ENCODE peak calls at places on chromosome 1, in eight cellular contexts. Z, C, D, A, S, E, I and R are unnamed samples.

GRCh38 chr1:153265457-153265856 is 6.0 kb downstream of the LORICRIN start:
- DNase-seq in Z (no peak), C (no peak), D (no peak), A (no peak), S (no peak), E (no peak), I (no peak), R (no peak)

GRCh38 chr1:7616953-7617352 is 154.1 kb upstream of the VAMP3 start:
- DNase-seq in Z (peak), C (no peak), D (no peak), A (no peak), S (no peak), E (no peak), I (no peak), R (no peak)

GRCh38 chr1:64133036-64133435 is 70.4 kb upstream of the UBE2U start:
- DNase-seq in Z (no peak), C (no peak), D (no peak), A (peak), S (peak), E (no peak), I (peak), R (peak)

GRCh38 chr1:171654705-171655214 is 2.3 kb upstream of the MYOC start:
- DNase-seq in Z (peak), C (no peak), D (no peak), A (no peak), S (no peak), E (no peak), I (no peak), R (no peak)

GRCh38 chr1:25676488-25676887 is 59.9 kb downstream of the MAN1C1 start:
- DNase-seq in Z (no peak), C (no peak), D (no peak), A (peak), S (peak), E (no peak), I (no peak), R (no peak)

GRCh38 chr1:159960721-159961381 is 6.8 kb upstream of the SLAMF9 start:
- DNase-seq in Z (no peak), C (no peak), D (peak), A (peak), S (peak), E (no peak), I (peak), R (peak)

GRCh38 chr1:185284106-185284505 is 32.9 kb downstream of the IVNS1ABP start:
- DNase-seq in Z (no peak), C (no peak), D (no peak), A (peak), S (peak), E (no peak), I (peak), R (no peak)

GRCh38 chr1:218459450-218459849 is 114.3 kb downstream of the TGFB2 start:
- DNase-seq in Z (peak), C (no peak), D (no peak), A (peak), S (peak), E (no peak), I (no peak), R (no peak)

GRCh38 chr1:179353546-179353945 is 12.2 kb upstream of the AXDND1 start:
- DNase-seq in Z (peak), C (no peak), D (no peak), A (peak), S (peak), E (no peak), I (peak), R (peak)

GRCh38 chr1:66533804-66534745 is at the start of gene SGIP1:
- DNase-seq in Z (peak), C (no peak), D (peak), A (peak), S (peak), E (no peak), I (peak), R (peak)

GRCh38 chr1:92240034-92240433 is 22.3 kb downstream of the C1orf146 start:
- DNase-seq in Z (no peak), C (no peak), D (no peak), A (no peak), S (no peak), E (no peak), I (no peak), R (peak)
- TF ChIP-seq CTCF in Z (no peak), C (no peak), D (no peak), A (no peak), S (no peak), E (no peak), I (no peak), R (no peak)

DNA sequence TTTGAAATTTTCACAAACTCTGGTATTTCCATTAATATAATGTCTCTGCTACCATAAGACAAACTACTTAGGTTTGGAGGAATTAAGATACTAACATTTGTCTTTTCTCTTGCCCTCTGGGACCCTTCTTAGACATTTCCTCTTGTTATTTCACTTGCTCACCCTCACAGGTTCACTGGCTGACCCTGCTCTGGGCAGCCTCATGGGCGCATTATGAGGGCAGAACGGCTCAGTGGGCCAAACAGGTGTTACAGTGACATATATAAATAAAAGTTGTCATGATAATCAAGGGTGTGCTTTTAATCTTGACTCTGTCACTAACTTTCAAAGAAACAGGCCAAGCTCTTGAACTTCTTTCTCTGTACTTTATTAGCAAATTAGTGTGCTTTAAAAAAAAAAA is 46.5 kb downstream of the ZNHIT6 start:
- DNase-seq in Z (no peak), C (no peak), D (no peak), A (no peak), S (no peak), E (no peak), I (no peak), R (no peak)
- TF ChIP-seq CTCF in Z (no peak), C (no peak), D (no peak), A (no peak), S (no peak), E (no peak), I (no peak), R (no peak)

GRCh38 chr1:151047925-151048644 is 534 bp downstream of the C1orf56 start:
- DNase-seq in Z (peak), C (peak), D (peak), A (peak), S (peak), E (no peak), I (peak), R (peak)
- TF ChIP-seq CTCF in Z (peak), C (peak), D (peak), A (peak), S (peak), E (no peak), I (peak), R (peak)

GRCh38 chr1:91026777-91027176 is 4.9 kb upstream of the ZNF644 start:
- DNase-seq in Z (no peak), C (no peak), D (no peak), A (peak), S (peak), E (no peak), I (no peak), R (no peak)
- TF ChIP-seq CTCF in Z (no peak), C (peak), D (no peak), A (peak), S (peak), E (no peak), I (peak), R (peak)

GRCh38 chr1:62849031-62849430 is 65.1 kb downstream of the ATG4C start:
- DNase-seq in Z (no peak), C (no peak), D (no peak), A (no peak), S (no peak), E (no peak), I (no peak), R (no peak)
- TF ChIP-seq CTCF in Z (no peak), C (no peak), D (no peak), A (no peak), S (no peak), E (no peak), I (no peak), R (peak)

GRCh38 chr1:118716775-118717174 is 271.4 kb downstream of the TBX15 start:
- DNase-seq in Z (no peak), C (no peak), D (no peak), A (peak), S (no peak), E (no peak), I (peak), R (no peak)
- TF ChIP-seq CTCF in Z (no peak), C (no peak), D (peak), A (no peak), S (no peak), E (no peak), I (peak), R (peak)

DNA sequence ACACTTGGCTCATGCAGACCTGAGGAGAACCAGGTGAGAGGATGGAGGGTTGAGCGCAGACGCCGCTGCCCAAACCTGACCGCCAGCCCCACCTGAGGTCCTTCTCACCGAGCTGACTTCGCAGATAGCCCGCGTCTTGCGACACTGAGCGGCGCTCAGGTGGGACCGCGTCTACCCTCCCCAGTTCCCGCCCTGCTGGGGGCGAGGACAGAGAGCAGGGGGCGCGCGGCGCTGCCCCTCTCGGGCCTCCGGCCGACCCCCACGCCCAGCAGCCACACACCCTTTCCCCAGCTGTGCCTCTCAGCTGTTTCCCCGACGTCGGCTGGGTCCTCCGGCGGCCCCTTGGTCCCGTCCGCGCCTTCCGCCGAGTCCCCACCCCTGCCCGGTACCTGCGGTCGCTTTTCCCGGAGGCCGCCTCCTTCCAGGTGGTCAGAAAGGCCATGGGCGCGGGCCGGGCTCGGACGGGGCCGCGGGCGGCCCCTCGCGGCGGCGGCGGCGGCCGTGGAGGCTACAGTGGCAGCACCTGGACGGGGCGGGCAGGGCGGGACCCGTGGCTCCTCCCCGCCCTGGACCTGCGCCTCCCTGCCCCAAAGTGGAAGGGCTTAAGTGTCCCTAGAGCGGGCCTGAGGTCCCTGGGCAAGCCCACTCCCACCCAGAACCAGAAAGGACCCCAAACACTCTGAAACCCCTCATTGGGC is 14.4 kb upstream of the TTC39A start:
- DNase-seq in Z (no peak), C (no peak), D (no peak), A (no peak), S (no peak), E (no peak), I (peak), R (no peak)
- TF ChIP-seq CTCF in Z (no peak), C (peak), D (no peak), A (no peak), S (no peak), E (no peak), I (peak), R (no peak)

GRCh38 chr1:90550616-90551406 is 166.3 kb downstream of the BARHL2 start:
- DNase-seq in Z (no peak), C (no peak), D (no peak), A (no peak), S (no peak), E (no peak), I (peak), R (no peak)
- TF ChIP-seq CTCF in Z (no peak), C (peak), D (no peak), A (no peak), S (no peak), E (no peak), I (peak), R (no peak)

GRCh38 chr1:69172003-69173000 is 395.4 kb upstream of the LRRC7 start:
- DNase-seq in Z (no peak), C (no peak), D (no peak), A (peak), S (peak), E (no peak), I (no peak), R (no peak)

GRCh38 chr1:69180358-69180757 is 387.4 kb upstream of the LRRC7 start:
- DNase-seq in Z (no peak), C (no peak), D (no peak), A (no peak), S (no peak), E (no peak), I (no peak), R (no peak)

DNA sequence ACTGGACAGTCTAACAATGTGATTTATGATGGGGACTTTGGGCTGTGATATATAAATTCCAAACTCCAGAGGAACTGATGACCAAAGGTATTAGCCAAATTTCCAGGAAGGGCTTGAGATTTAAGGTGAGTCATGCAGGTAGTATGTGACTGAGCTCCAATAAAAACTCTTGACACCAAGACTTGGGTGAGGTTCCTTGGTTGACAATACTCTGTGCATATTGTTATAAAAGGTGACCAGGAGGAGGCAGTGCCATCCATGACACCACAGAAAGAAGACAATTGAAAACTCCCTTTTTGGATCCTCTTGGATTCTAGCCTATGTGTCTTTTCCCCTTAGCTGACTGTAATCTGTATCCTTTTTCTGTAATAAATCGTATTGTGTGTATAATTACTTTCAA is 392.6 kb upstream of the LRRC7 start:
- DNase-seq in Z (no peak), C (no peak), D (no peak), A (no peak), S (no peak), E (no peak), I (no peak), R (no peak)
- TF ChIP-seq CTCF in Z (no peak), C (no peak), D (no peak), A (no peak), S (no peak), E (no peak), I (no peak), R (no peak)

DNA sequence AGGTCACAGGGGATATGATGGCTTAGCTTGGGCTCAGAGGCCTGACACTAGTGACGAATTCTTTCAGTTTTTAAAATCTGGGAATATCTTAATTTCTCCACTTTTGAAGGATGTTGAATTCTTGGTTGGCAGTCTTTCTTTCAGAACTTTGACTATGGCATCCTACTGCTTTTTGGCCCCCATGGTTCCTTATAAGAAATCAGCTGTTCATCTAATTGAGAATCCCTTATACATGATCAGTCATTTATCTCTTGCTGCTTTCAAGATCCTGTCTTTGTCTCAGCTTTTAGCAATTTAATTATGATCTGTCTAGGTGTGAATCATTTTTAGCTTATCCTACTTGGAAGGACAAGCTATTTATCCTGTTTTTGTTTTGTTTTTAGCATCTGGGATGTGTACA is 31.2 kb upstream of the F3 start:
- DNase-seq in Z (no peak), C (no peak), D (no peak), A (no peak), S (no peak), E (no peak), I (no peak), R (no peak)
- TF ChIP-seq CTCF in Z (no peak), C (no peak), D (no peak), A (no peak), S (no peak), E (no peak), I (no peak), R (no peak)